ENCODE peak calls at places on chromosomes 1 and 21, in eight cellular contexts. X is H1, V is K562, L is transverse colon, T is sigmoid colon, C is GM12878, J is esophagus muscularis mucosa, W is suprapubic skin. H is an unnamed sample.

GRCh38 chr21:44767834-44768831 is 33.5 kb downstream of the UBE2G2 start:
- DNase-seq in W (peak), X (no peak), C (no peak), L (no peak), V (no peak), T (peak), J (no peak), H (no peak)

GRCh38 chr21:31201548-31201947 is 142.5 kb downstream of the TIAM1 start:
- DNase-seq in C (peak), V (no peak), J (no peak), X (no peak), W (no peak), L (peak), T (peak), H (no peak)

GRCh38 chr1:20325844-20326323 is 35.2 kb downstream of the VWA5B1 start:
- DNase-seq in W (no peak), L (no peak), X (no peak), T (no peak), C (no peak), J (no peak), V (no peak), H (no peak)

GRCh38 chr1:80008934-80009333 is 1002.4 kb upstream of the ADGRL4 start:
- DNase-seq in T (no peak), C (no peak), V (no peak), J (no peak), L (no peak), W (no peak), X (no peak), H (no peak)

GRCh38 chr1:32701951-32702598 is 495 bp downstream of the SYNC start:
- DNase-seq in X (no peak), J (no peak), L (no peak), V (no peak), T (peak), C (no peak), W (no peak), H (no peak)

GRCh38 chr1:59218521-59219236 is 78.2 kb upstream of the FGGY start:
- DNase-seq in X (no peak), J (no peak), W (no peak), V (no peak), C (no peak), L (no peak), T (no peak), H (no peak)

GRCh38 chr1:168601051-168601450 is 24.6 kb downstream of the XCL1 start:
- DNase-seq in V (no peak), X (no peak), W (no peak), C (no peak), J (no peak), T (no peak), L (no peak), H (no peak)

GRCh38 chr1:63917571-63918394 is 144.0 kb downstream of the ROR1 start:
- DNase-seq in V (peak), T (no peak), W (no peak), J (no peak), C (no peak), L (no peak), X (peak), H (no peak)

GRCh38 chr1:215631489-215631888 is 64.4 kb downstream of the KCTD3 start:
- DNase-seq in T (no peak), W (no peak), X (no peak), J (no peak), L (no peak), V (no peak), C (no peak), H (no peak)

GRCh38 chr1:1593834-1594601 is 5.9 kb downstream of the FNDC10 start:
- DNase-seq in W (no peak), X (no peak), T (no peak), C (no peak), L (no peak), V (no peak), J (no peak), H (no peak)

GRCh38 chr21:14306143-14306907 is 76.6 kb downstream of the HSPA13 start:
- DNase-seq in J (no peak), T (no peak), L (no peak), X (no peak), C (no peak), W (no peak), V (no peak), H (no peak)
- TF ChIP-seq EP300 in J (no peak), T (no peak), L (no peak), X (no peak), C (no peak), W (no peak), V (no peak), H (no peak)

GRCh38 chr21:33844104-33844889 is 71.3 kb downstream of the ATP5PO start:
- DNase-seq in V (no peak), J (no peak), W (peak), C (no peak), X (no peak), T (no peak), L (no peak), H (no peak)
- TF ChIP-seq POLR2AphosphoS5 in V (no peak), J (no peak), W (no peak), C (no peak), X (no peak), T (no peak), L (peak), H (no peak)

GRCh38 chr1:158002022-158002629 is 8.7 kb downstream of the KIRREL1 start:
- DNase-seq in C (no peak), X (no peak), W (no peak), T (no peak), V (no peak), J (no peak), L (no peak), H (no peak)
- TF ChIP-seq CTCF in C (no peak), X (no peak), W (no peak), T (no peak), V (no peak), J (no peak), L (no peak), H (no peak)

DNA sequence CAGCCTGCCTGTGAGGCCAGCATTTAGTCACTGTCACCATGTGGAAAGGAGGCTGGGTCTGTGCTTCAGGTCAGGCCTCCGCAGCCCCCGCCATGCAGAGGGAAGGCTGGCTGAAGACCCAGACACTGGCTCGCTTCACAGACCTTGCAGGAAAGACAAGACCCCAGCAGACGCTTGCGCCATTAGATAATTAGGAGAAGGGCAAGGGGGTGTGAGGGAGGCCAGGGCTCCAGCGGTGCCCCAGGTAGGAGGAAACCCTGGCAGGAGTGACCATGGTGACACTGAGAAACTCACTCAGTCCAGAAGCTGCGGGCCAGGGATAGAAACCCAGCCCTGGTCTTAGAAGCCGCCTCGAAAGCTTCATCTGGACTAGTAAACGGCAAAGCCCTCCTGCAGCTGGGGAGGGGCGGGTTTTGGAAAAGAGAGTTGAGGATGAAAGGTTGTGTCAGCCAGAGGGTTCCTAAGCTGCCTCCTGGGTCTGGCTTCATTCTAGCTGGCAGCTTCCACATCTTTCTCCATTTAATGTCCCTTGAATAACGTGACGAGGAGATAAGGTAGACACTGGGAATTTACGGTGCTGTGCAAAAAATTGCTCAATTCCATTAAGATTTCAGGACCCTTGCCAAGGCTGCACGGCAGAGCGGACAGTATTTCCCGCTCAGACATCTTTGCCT is 294.1 kb upstream of the VAMP3 start:
- DNase-seq in L (no peak), T (no peak), X (no peak), J (no peak), V (no peak), C (no peak), W (no peak), H (no peak)
- TF ChIP-seq EP300 in L (no peak), T (no peak), X (no peak), J (no peak), V (no peak), C (no peak), W (no peak), H (no peak)

GRCh38 chr21:46351476-46352155 is 27.7 kb downstream of the PCNT start:
- DNase-seq in V (no peak), W (no peak), T (no peak), L (no peak), X (no peak), J (no peak), C (no peak), H (no peak)
- TF ChIP-seq POLR2AphosphoS5 in V (no peak), W (no peak), T (no peak), L (no peak), X (no peak), J (no peak), C (no peak), H (no peak)

GRCh38 chr1:248873409-248873992 is 14.6 kb upstream of the ZNF692 start:
- DNase-seq in V (peak), W (peak), L (peak), C (peak), J (peak), X (peak), T (peak), H (peak)
- TF ChIP-seq CTCF in V (no peak), W (no peak), L (no peak), C (no peak), J (no peak), X (no peak), T (no peak), H (no peak)

H was measured in stomach.